ENCODE peak calls at places on chromosomes 1 and 21, in four cellular contexts. B, D, V and K are unnamed samples. For H3K4me1, the result is how much of the 10 kb centered on the place peaks cover.

GRCh38 chr1:28163496-28164120 is 12.9 kb downstream of the PTAFR start:
- DNase-seq in D (no peak), B (no peak), V (no peak), K (peak)

GRCh38 chr1:229669333-229669732 is 43.3 kb downstream of the URB2 start:
- DNase-seq in B (no peak), V (no peak), D (no peak), K (no peak)

GRCh38 chr1:53323316-53323715 is 4.6 kb downstream of the LRP8 start:
- DNase-seq in D (no peak), V (no peak), B (no peak), K (no peak)

GRCh38 chr1:25342846-25343245 is 4.7 kb downstream of the TMEM50A start:
- DNase-seq in B (no peak), D (no peak), V (no peak), K (no peak)

GRCh38 chr21:29719561-29719960 is 220.2 kb downstream of the GRIK1 start:
- DNase-seq in D (no peak), B (no peak), V (no peak), K (no peak)

GRCh38 chr1:113871597-113872113 is at the start of gene PTPN22:
- DNase-seq in B (no peak), D (peak), V (peak), K (peak)

GRCh38 chr21:29547998-29548397 is 249.3 kb downstream of the BACH1 start:
- DNase-seq in D (no peak), B (no peak), V (no peak), K (no peak)

GRCh38 chr1:153260473-153260979 is 1.0 kb downstream of the LORICRIN start:
- DNase-seq in D (no peak), B (no peak), V (no peak), K (no peak)

GRCh38 chr1:234977891-234978396 is 150.7 kb downstream of the TOMM20 start:
- DNase-seq in B (no peak), D (no peak), V (peak), K (no peak)

GRCh38 chr1:47434051-47434842 is 3.6 kb upstream of the FOXD2 start:
- DNase-seq in D (peak), B (no peak), V (no peak), K (peak)

GRCh38 chr21:25107708-25108107 is 499.6 kb downstream of the MRPL39 start:
- DNase-seq in B (no peak), V (no peak), D (peak), K (no peak)

GRCh38 chr1:185896863-185897262 is 162.7 kb downstream of the HMCN1 start:
- DNase-seq in V (no peak), B (no peak), D (no peak), K (no peak)

GRCh38 chr1:235369802-235370201 is 2.6 kb downstream of the TBCE start:
- DNase-seq in B (no peak), D (peak), V (no peak), K (no peak)

GRCh38 chr1:232435746-232436145 is 194.2 kb downstream of the SIPA1L2 start:
- DNase-seq in D (no peak), B (no peak), V (no peak), K (no peak)

GRCh38 chr1:183572721-183573120 is 17.5 kb downstream of the NCF2 start:
- DNase-seq in D (no peak), B (no peak), V (no peak), K (no peak)

GRCh38 chr1:93080424-93080823 is 1.3 kb downstream of the MTF2 start:
- DNase-seq in V (no peak), B (no peak), D (peak), K (no peak)

GRCh38 chr1:202806845-202807366 is 1.3 kb downstream of the KDM5B start:
- DNase-seq in B (no peak), V (no peak), D (peak), K (peak)

GRCh38 chr1:1616045-1616821 is 933 bp downstream of the MIB2 start:
- DNase-seq in B (no peak), D (peak), V (peak), K (peak)

GRCh38 chr1:205477759-205478247 is 22.0 kb upstream of the BLACAT1 start:
- DNase-seq in D (peak), B (no peak), V (no peak), K (no peak)

GRCh38 chr1:10283318-10283984 is 73.1 kb downstream of the KIF1B start:
- DNase-seq in D (no peak), B (no peak), V (no peak), K (no peak)

GRCh38 chr1:68977211-68977610 is 480.3 kb upstream of the DEPDC1 start:
- DNase-seq in D (no peak), V (no peak), B (peak), K (no peak)

GRCh38 chr21:31500976-31501375 is 156.9 kb upstream of the TIAM1 start:
- DNase-seq in V (no peak), B (no peak), D (no peak), K (no peak)

GRCh38 chr1:180358649-180359048 is 128.6 kb downstream of the LHX4 start:
- DNase-seq in V (no peak), D (no peak), B (no peak), K (peak)

GRCh38 chr1:188668083-188668482 is 1809.6 kb downstream of the BRINP3 start:
- DNase-seq in V (no peak), D (peak), B (no peak), K (no peak)

GRCh38 chr1:215133532-215133931 is 51.0 kb downstream of the KCNK2 start:
- DNase-seq in D (no peak), B (no peak), V (no peak), K (no peak)

GRCh38 chr1:174964261-174964984 is 35.3 kb upstream of the CACYBP start:
- DNase-seq in V (no peak), D (no peak), B (no peak), K (no peak)

GRCh38 chr1:174963547-174964125 is 36.1 kb upstream of the CACYBP start:
- DNase-seq in V (no peak), D (peak), B (no peak), K (no peak)

GRCh38 chr1:174967845-174968705 is 31.7 kb upstream of the CACYBP start:
- DNase-seq in B (no peak), D (no peak), V (no peak), K (no peak)

GRCh38 chr1:174966000-174966572 is 33.7 kb upstream of the CACYBP start:
- DNase-seq in D (peak), V (no peak), B (no peak), K (no peak)

DNA sequence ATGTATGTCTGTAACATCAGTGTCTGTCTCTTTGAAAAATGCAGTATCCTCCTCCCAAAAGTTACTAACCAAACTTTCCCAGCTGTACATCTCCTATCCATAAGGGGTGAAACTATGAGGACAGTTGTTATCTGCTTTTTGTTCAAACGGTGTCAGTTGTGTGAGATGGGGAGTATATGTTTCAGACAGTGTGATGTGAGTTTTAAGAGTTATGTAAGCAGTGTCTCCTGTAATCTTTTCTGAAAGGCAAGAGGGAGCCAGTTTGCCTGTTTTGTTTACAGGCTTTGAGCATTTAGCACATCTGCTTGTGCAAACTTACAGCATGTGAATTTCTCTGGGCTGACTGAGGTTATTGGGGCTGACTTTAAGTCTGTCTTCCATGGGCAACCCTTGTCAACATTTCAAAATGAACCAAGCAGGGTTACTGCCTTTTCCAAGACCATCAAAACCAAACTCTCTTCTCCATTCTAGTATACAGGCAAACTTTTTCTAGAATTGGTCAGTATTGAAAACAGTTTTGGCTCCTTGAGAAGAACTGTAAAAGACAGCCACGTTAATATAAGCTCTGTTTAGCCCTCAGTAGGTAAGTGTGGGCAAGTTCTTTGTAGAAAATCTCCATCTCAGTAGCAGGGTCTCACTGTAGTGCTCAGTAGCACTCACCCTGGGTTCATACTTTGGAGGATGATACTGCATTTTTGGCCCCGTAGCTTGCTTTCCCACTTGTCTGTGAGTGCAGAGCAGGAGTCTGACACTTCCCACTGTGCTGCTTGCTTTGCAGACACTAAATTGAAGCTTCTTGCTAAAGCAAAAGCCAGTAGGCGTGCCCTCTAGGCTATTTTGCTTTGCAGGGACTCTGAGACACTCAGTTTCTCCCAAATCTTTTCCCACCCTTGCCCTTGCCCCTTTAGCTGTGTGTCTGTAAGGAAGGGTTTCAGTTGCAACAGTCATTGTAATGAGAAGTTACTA is 34.5 kb upstream of the CACYBP start:
- DNase-seq in D (no peak), B (no peak), V (no peak), K (no peak)
- H3K4me1 ChIP-seq in D (under half), B (under half), V (half or more), K (under half)

GRCh38 chr1:8987881-8988617 is 38.2 kb downstream of the SLC2A7 start:
- DNase-seq in B (no peak), D (peak), V (peak), K (peak)
- H3K4me1 ChIP-seq in B (under half), D (under half), V (under half), K (under half)

GRCh38 chr1:201255470-201256362 is 27.6 kb upstream of the PKP1 start:
- DNase-seq in B (no peak), D (no peak), V (no peak), K (no peak)
- H3K4me1 ChIP-seq in B (under half), D (under half), V (under half), K (under half)

GRCh38 chr1:221711156-221711577 is 30.7 kb downstream of the DUSP10 start:
- DNase-seq in D (no peak), B (no peak), V (no peak), K (no peak)
- H3K4me1 ChIP-seq in D (under half), B (under half), V (half or more), K (under half)

DNA sequence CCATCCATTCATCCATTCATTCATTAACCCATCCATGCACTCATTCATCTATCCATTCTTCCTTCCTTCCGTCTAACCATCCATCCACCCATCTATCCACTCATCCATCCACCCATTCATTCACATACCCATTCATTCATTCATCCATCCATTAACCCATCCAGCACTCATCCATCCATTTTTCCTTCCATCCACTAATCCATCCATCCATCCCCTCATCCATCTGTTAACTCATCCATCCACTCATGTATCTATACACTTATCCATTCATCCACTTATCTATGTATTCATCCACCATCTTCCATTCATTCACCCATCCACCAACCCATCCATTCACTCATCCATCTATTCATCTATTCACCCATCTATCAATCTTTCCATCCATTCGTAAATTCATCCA is 107.8 kb downstream of the PRDM16 start:
- DNase-seq in B (no peak), V (no peak), D (no peak), K (no peak)
- H3K4me1 ChIP-seq in B (under half), V (under half), D (under half), K (under half)

GRCh38 chr21:17529648-17530047 is 16.8 kb downstream of the CXADR start:
- DNase-seq in V (no peak), D (no peak), B (no peak), K (no peak)

GRCh38 chr21:17526771-17527170 is 13.9 kb downstream of the CXADR start:
- DNase-seq in V (no peak), B (no peak), D (no peak), K (no peak)

GRCh38 chr21:17527711-17528110 is 14.9 kb downstream of the CXADR start:
- DNase-seq in D (no peak), V (no peak), B (no peak), K (no peak)

GRCh38 chr21:17524635-17525034 is 11.8 kb downstream of the CXADR start:
- DNase-seq in D (no peak), B (no peak), V (no peak), K (no peak)

GRCh38 chr21:17527240-17527639 is 14.4 kb downstream of the CXADR start:
- DNase-seq in D (peak), B (no peak), V (no peak), K (no peak)
- H3K4me1 ChIP-seq in D (under half), B (under half), V (under half), K (under half)

DNA sequence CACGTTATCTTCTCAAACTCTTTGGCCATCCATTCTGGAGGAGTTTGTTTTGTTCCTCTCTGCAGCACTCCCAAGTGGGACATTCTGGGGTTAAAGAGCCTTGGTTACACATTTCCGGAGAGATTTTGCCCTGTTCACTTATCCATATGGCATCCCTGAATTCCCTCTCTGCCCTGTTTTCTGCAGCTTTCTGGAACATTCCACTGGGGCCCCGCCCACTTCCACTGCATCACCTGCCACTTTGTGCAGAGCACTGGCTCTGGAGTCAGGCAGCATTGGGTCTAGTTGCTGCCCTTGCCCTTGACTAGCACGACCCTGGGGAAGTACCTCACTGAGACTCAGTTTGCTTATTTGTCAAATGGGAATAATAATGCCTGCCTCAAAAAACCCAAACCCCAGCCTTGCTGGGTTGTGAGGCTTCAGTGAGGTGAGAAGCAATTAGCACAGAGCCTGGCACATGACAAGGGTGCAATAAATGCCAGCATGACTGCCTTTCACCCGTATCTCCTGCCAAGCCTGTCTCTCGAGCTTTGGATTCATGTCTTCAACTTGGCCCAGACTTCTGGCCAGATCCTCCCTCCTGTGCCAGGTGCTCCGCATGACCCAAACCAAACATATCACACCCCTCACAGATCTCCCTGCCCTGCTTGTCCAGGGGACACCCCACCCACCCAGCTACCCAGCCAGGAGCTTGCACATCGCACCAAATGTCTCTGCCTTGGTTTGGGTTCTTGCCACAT is 38.3 kb downstream of the IL6R start:
- DNase-seq in D (no peak), B (no peak), V (no peak), K (peak)
- H3K4me1 ChIP-seq in D (under half), B (under half), V (under half), K (under half)